ENCODE peak calls at places on chromosome X, in four cellular contexts. One of them, this sample, is unnamed.
A peak's percentile ranks its signal among the peaks of the same experiment; 100 is the strongest.

GRCh38 chrX:79444694-79445093 is 77.6 kb upstream of the ITM2A start:
- DNase-seq in hypothalamus: no peak
- DNase-seq in naive thymus-derived CD8-positive, alpha-beta T cell: no peak
- DNase-seq in stimulated activated CD4-positive, alpha-beta T cell treated with anti-CD3 and anti-CD28 coated beads, Interleukin-4, amount 100 ng/mL, for 1 hour: no peak
- DNase-seq in this sample: no peak

GRCh38 chrX:1472975-1473374 is 20.3 kb upstream of the ASMTL start:
- DNase-seq in stimulated activated CD4-positive, alpha-beta T cell treated with anti-CD3 and anti-CD28 coated beads, Interleukin-4, amount 100 ng/mL, for 1 hour: no peak
- DNase-seq in naive thymus-derived CD8-positive, alpha-beta T cell: no peak
- DNase-seq in hypothalamus: no peak
- DNase-seq in this sample: no peak

GRCh38 chrX:34918091-34918736 is 24.4 kb upstream of the FAM47B start:
- DNase-seq in stimulated activated CD4-positive, alpha-beta T cell treated with anti-CD3 and anti-CD28 coated beads, Interleukin-4, amount 100 ng/mL, for 1 hour: no peak
- DNase-seq in naive thymus-derived CD8-positive, alpha-beta T cell: no peak
- DNase-seq in hypothalamus: no peak
- DNase-seq in this sample: no peak

GRCh38 chrX:152905081-152905420 is 7.2 kb downstream of the ZNF185 start:
- DNase-seq in stimulated activated CD4-positive, alpha-beta T cell treated with anti-CD3 and anti-CD28 coated beads, Interleukin-4, amount 100 ng/mL, for 1 hour: no peak
- DNase-seq in naive thymus-derived CD8-positive, alpha-beta T cell: no peak
- DNase-seq in hypothalamus: no peak
- DNase-seq in this sample: no peak

GRCh38 chrX:134172588-134173259 is 64.3 kb upstream of the CCDC160 start:
- DNase-seq in stimulated activated CD4-positive, alpha-beta T cell treated with anti-CD3 and anti-CD28 coated beads, Interleukin-4, amount 100 ng/mL, for 1 hour: peak; percentile 44
- DNase-seq in hypothalamus: peak; percentile 12
- DNase-seq in naive thymus-derived CD8-positive, alpha-beta T cell: peak; percentile 41
- DNase-seq in this sample: no peak

GRCh38 chrX:107894038-107894437 is 68.4 kb downstream of the MID2 start:
- DNase-seq in naive thymus-derived CD8-positive, alpha-beta T cell: peak; percentile 67
- DNase-seq in stimulated activated CD4-positive, alpha-beta T cell treated with anti-CD3 and anti-CD28 coated beads, Interleukin-4, amount 100 ng/mL, for 1 hour: no peak
- DNase-seq in hypothalamus: no peak
- DNase-seq in this sample: peak; percentile 68

GRCh38 chrX:10025742-10026493 is 58.8 kb downstream of the CLDN34 start:
- DNase-seq in stimulated activated CD4-positive, alpha-beta T cell treated with anti-CD3 and anti-CD28 coated beads, Interleukin-4, amount 100 ng/mL, for 1 hour: no peak
- DNase-seq in hypothalamus: no peak
- DNase-seq in naive thymus-derived CD8-positive, alpha-beta T cell: no peak
- DNase-seq in this sample: no peak

GRCh38 chrX:28324306-28324705 is 262.9 kb upstream of the IL1RAPL1 start:
- DNase-seq in hypothalamus: no peak
- DNase-seq in naive thymus-derived CD8-positive, alpha-beta T cell: no peak
- DNase-seq in stimulated activated CD4-positive, alpha-beta T cell treated with anti-CD3 and anti-CD28 coated beads, Interleukin-4, amount 100 ng/mL, for 1 hour: no peak
- DNase-seq in this sample: peak; percentile 48

GRCh38 chrX:22110729-22111494 is 78.8 kb downstream of the PHEX start:
- DNase-seq in hypothalamus: no peak
- DNase-seq in stimulated activated CD4-positive, alpha-beta T cell treated with anti-CD3 and anti-CD28 coated beads, Interleukin-4, amount 100 ng/mL, for 1 hour: no peak
- DNase-seq in naive thymus-derived CD8-positive, alpha-beta T cell: no peak
- DNase-seq in this sample: no peak

GRCh38 chrX:37926700-37927099 is 79.3 kb upstream of the DYNLT3 start:
- DNase-seq in naive thymus-derived CD8-positive, alpha-beta T cell: peak; percentile 13
- DNase-seq in hypothalamus: no peak
- DNase-seq in stimulated activated CD4-positive, alpha-beta T cell treated with anti-CD3 and anti-CD28 coated beads, Interleukin-4, amount 100 ng/mL, for 1 hour: no peak
- DNase-seq in this sample: peak; percentile 47

GRCh38 chrX:109270580-109271484 is 211.1 kb downstream of the GUCY2F start:
- DNase-seq in naive thymus-derived CD8-positive, alpha-beta T cell: no peak
- DNase-seq in stimulated activated CD4-positive, alpha-beta T cell treated with anti-CD3 and anti-CD28 coated beads, Interleukin-4, amount 100 ng/mL, for 1 hour: no peak
- DNase-seq in hypothalamus: no peak
- DNase-seq in this sample: no peak

GRCh38 chrX:49041683-49042529 is 1.3 kb downstream of the TFE3 start:
- DNase-seq in naive thymus-derived CD8-positive, alpha-beta T cell: no peak
- DNase-seq in stimulated activated CD4-positive, alpha-beta T cell treated with anti-CD3 and anti-CD28 coated beads, Interleukin-4, amount 100 ng/mL, for 1 hour: no peak
- DNase-seq in hypothalamus: no peak
- DNase-seq in this sample: peak; percentile 21

GRCh38 chrX:7586126-7586525 is 256.8 kb upstream of the VCX start:
- DNase-seq in stimulated activated CD4-positive, alpha-beta T cell treated with anti-CD3 and anti-CD28 coated beads, Interleukin-4, amount 100 ng/mL, for 1 hour: no peak
- DNase-seq in naive thymus-derived CD8-positive, alpha-beta T cell: no peak
- DNase-seq in hypothalamus: no peak
- DNase-seq in this sample: peak; percentile 48

GRCh38 chrX:153865321-153865580 is 20.7 kb downstream of the L1CAM start:
- DNase-seq in stimulated activated CD4-positive, alpha-beta T cell treated with anti-CD3 and anti-CD28 coated beads, Interleukin-4, amount 100 ng/mL, for 1 hour: no peak
- DNase-seq in hypothalamus: no peak
- DNase-seq in naive thymus-derived CD8-positive, alpha-beta T cell: no peak
- DNase-seq in this sample: no peak

GRCh38 chrX:68719904-68720614 is 72.6 kb downstream of the STARD8 start:
- DNase-seq in stimulated activated CD4-positive, alpha-beta T cell treated with anti-CD3 and anti-CD28 coated beads, Interleukin-4, amount 100 ng/mL, for 1 hour: no peak
- DNase-seq in naive thymus-derived CD8-positive, alpha-beta T cell: no peak
- DNase-seq in hypothalamus: no peak
- DNase-seq in this sample: peak; percentile 32

GRCh38 chrX:28498658-28499057 is 88.6 kb upstream of the IL1RAPL1 start:
- DNase-seq in stimulated activated CD4-positive, alpha-beta T cell treated with anti-CD3 and anti-CD28 coated beads, Interleukin-4, amount 100 ng/mL, for 1 hour: no peak
- DNase-seq in naive thymus-derived CD8-positive, alpha-beta T cell: no peak
- DNase-seq in hypothalamus: no peak
- DNase-seq in this sample: peak; percentile 42

GRCh38 chrX:145817299-145817665 is 347 bp upstream of the SLITRK2 start:
- DNase-seq in hypothalamus: peak; percentile 65
- DNase-seq in naive thymus-derived CD8-positive, alpha-beta T cell: no peak
- DNase-seq in stimulated activated CD4-positive, alpha-beta T cell treated with anti-CD3 and anti-CD28 coated beads, Interleukin-4, amount 100 ng/mL, for 1 hour: no peak
- DNase-seq in this sample: no peak

GRCh38 chrX:110966839-110967238 is 129.2 kb upstream of the PAK3 start:
- DNase-seq in naive thymus-derived CD8-positive, alpha-beta T cell: no peak
- DNase-seq in stimulated activated CD4-positive, alpha-beta T cell treated with anti-CD3 and anti-CD28 coated beads, Interleukin-4, amount 100 ng/mL, for 1 hour: no peak
- DNase-seq in hypothalamus: no peak
- DNase-seq in this sample: no peak

GRCh38 chrX:121802881-121803412 is 755.5 kb downstream of the GLUD2 start:
- DNase-seq in naive thymus-derived CD8-positive, alpha-beta T cell: no peak
- DNase-seq in stimulated activated CD4-positive, alpha-beta T cell treated with anti-CD3 and anti-CD28 coated beads, Interleukin-4, amount 100 ng/mL, for 1 hour: no peak
- DNase-seq in hypothalamus: no peak
- DNase-seq in this sample: peak; percentile 11

GRCh38 chrX:69238153-69238959 is 73.1 kb upstream of the PJA1 start:
- DNase-seq in stimulated activated CD4-positive, alpha-beta T cell treated with anti-CD3 and anti-CD28 coated beads, Interleukin-4, amount 100 ng/mL, for 1 hour: no peak
- DNase-seq in naive thymus-derived CD8-positive, alpha-beta T cell: no peak
- DNase-seq in hypothalamus: peak; percentile 75
- DNase-seq in this sample: no peak

GRCh38 chrX:46298821-46299220 is 246.4 kb downstream of the ZNF674 start:
- DNase-seq in naive thymus-derived CD8-positive, alpha-beta T cell: no peak
- DNase-seq in stimulated activated CD4-positive, alpha-beta T cell treated with anti-CD3 and anti-CD28 coated beads, Interleukin-4, amount 100 ng/mL, for 1 hour: no peak
- DNase-seq in hypothalamus: no peak
- DNase-seq in this sample: no peak

GRCh38 chrX:39475372-39475771 is 622.4 kb downstream of the BCOR start:
- DNase-seq in naive thymus-derived CD8-positive, alpha-beta T cell: no peak
- DNase-seq in hypothalamus: no peak
- DNase-seq in stimulated activated CD4-positive, alpha-beta T cell treated with anti-CD3 and anti-CD28 coated beads, Interleukin-4, amount 100 ng/mL, for 1 hour: no peak
- DNase-seq in this sample: no peak